ENCODE peak calls at places on chromosome 13, in seven cellular contexts. One of them, this sample, is unnamed.

GRCh38 chr13:113558461-113558860 is 26.1 kb upstream of the TFDP1 start:
- DNase-seq in GF-D8: no peak
- DNase-seq in foreskin melanocyte: no peak
- DNase-seq in stimulated activated CD8-positive, alpha-beta memory T cell treated with anti-CD3 and anti-CD28 coated beads, Interleukin-15, amount 100 ng/mL, for 48 hours: no peak
- DNase-seq in dermis blood vessel endothelial cell: no peak
- DNase-seq in AG20443: no peak
- DNase-seq in B cell: no peak
- DNase-seq in this sample: peak; percentile 18

GRCh38 chr13:42001580-42001979 is 40.7 kb upstream of the VWA8 start:
- DNase-seq in AG20443: peak; percentile 78
- DNase-seq in stimulated activated CD8-positive, alpha-beta memory T cell treated with anti-CD3 and anti-CD28 coated beads, Interleukin-15, amount 100 ng/mL, for 48 hours: no peak
- DNase-seq in GF-D8: no peak
- DNase-seq in B cell: no peak
- DNase-seq in foreskin melanocyte: no peak
- DNase-seq in dermis blood vessel endothelial cell: no peak
- DNase-seq in this sample: no peak

GRCh38 chr13:29171244-29171643 is 351.1 kb downstream of the MTUS2 start:
- DNase-seq in dermis blood vessel endothelial cell: no peak
- DNase-seq in foreskin melanocyte: no peak
- DNase-seq in GF-D8: no peak
- DNase-seq in AG20443: no peak
- DNase-seq in stimulated activated CD8-positive, alpha-beta memory T cell treated with anti-CD3 and anti-CD28 coated beads, Interleukin-15, amount 100 ng/mL, for 48 hours: no peak
- DNase-seq in B cell: no peak
- DNase-seq in this sample: no peak

GRCh38 chr13:40116008-40116407 is 460.5 kb downstream of the COG6 start:
- DNase-seq in B cell: no peak
- DNase-seq in stimulated activated CD8-positive, alpha-beta memory T cell treated with anti-CD3 and anti-CD28 coated beads, Interleukin-15, amount 100 ng/mL, for 48 hours: peak; percentile 19
- DNase-seq in GF-D8: no peak
- DNase-seq in AG20443: peak; percentile 43
- DNase-seq in foreskin melanocyte: peak; percentile 78
- DNase-seq in dermis blood vessel endothelial cell: peak; percentile 98
- DNase-seq in this sample: no peak

GRCh38 chr13:44972956-44973581 is 16.2 kb downstream of the NUFIP1 start:
- DNase-seq in GF-D8: peak; percentile 38
- DNase-seq in foreskin melanocyte: no peak
- DNase-seq in stimulated activated CD8-positive, alpha-beta memory T cell treated with anti-CD3 and anti-CD28 coated beads, Interleukin-15, amount 100 ng/mL, for 48 hours: no peak
- DNase-seq in B cell: peak; percentile 32
- DNase-seq in dermis blood vessel endothelial cell: peak; percentile 64
- DNase-seq in AG20443: peak; percentile 41
- DNase-seq in this sample: no peak

GRCh38 chr13:49240017-49240416 is 7.7 kb upstream of the CDADC1 start:
- DNase-seq in GF-D8: no peak
- DNase-seq in stimulated activated CD8-positive, alpha-beta memory T cell treated with anti-CD3 and anti-CD28 coated beads, Interleukin-15, amount 100 ng/mL, for 48 hours: no peak
- DNase-seq in dermis blood vessel endothelial cell: peak; percentile 65
- DNase-seq in B cell: peak; percentile 48
- DNase-seq in foreskin melanocyte: no peak
- DNase-seq in AG20443: peak; percentile 62
- DNase-seq in this sample: no peak

GRCh38 chr13:66992183-66992582 is 238.0 kb downstream of the PCDH9 start:
- DNase-seq in B cell: no peak
- DNase-seq in AG20443: no peak
- DNase-seq in stimulated activated CD8-positive, alpha-beta memory T cell treated with anti-CD3 and anti-CD28 coated beads, Interleukin-15, amount 100 ng/mL, for 48 hours: no peak
- DNase-seq in foreskin melanocyte: peak; percentile 67
- DNase-seq in GF-D8: no peak
- DNase-seq in dermis blood vessel endothelial cell: peak; percentile 60
- DNase-seq in this sample: no peak

GRCh38 chr13:93549326-93549855 is 322.8 kb downstream of the GPC6 start:
- DNase-seq in B cell: no peak
- DNase-seq in stimulated activated CD8-positive, alpha-beta memory T cell treated with anti-CD3 and anti-CD28 coated beads, Interleukin-15, amount 100 ng/mL, for 48 hours: no peak
- DNase-seq in GF-D8: no peak
- DNase-seq in dermis blood vessel endothelial cell: no peak
- DNase-seq in foreskin melanocyte: no peak
- DNase-seq in AG20443: no peak
- DNase-seq in this sample: no peak

GRCh38 chr13:104809483-104809882 is 1726.0 kb downstream of the EFNB2 start:
- DNase-seq in foreskin melanocyte: no peak
- DNase-seq in stimulated activated CD8-positive, alpha-beta memory T cell treated with anti-CD3 and anti-CD28 coated beads, Interleukin-15, amount 100 ng/mL, for 48 hours: no peak
- DNase-seq in GF-D8: peak; percentile 88
- DNase-seq in B cell: no peak
- DNase-seq in AG20443: peak; percentile 7
- DNase-seq in dermis blood vessel endothelial cell: no peak
- DNase-seq in this sample: no peak

GRCh38 chr13:93173656-93174055 is 53.0 kb upstream of the GPC6 start:
- DNase-seq in stimulated activated CD8-positive, alpha-beta memory T cell treated with anti-CD3 and anti-CD28 coated beads, Interleukin-15, amount 100 ng/mL, for 48 hours: no peak
- DNase-seq in dermis blood vessel endothelial cell: no peak
- DNase-seq in AG20443: no peak
- DNase-seq in GF-D8: no peak
- DNase-seq in foreskin melanocyte: no peak
- DNase-seq in B cell: no peak
- DNase-seq in this sample: no peak

GRCh38 chr13:111262281-111262680 is 58.2 kb upstream of the TEX29 start:
- DNase-seq in AG20443: no peak
- DNase-seq in GF-D8: no peak
- DNase-seq in foreskin melanocyte: no peak
- DNase-seq in dermis blood vessel endothelial cell: no peak
- DNase-seq in B cell: no peak
- DNase-seq in stimulated activated CD8-positive, alpha-beta memory T cell treated with anti-CD3 and anti-CD28 coated beads, Interleukin-15, amount 100 ng/mL, for 48 hours: no peak
- DNase-seq in this sample: no peak

GRCh38 chr13:113902956-113903355 is 39.1 kb upstream of the GAS6 start:
- DNase-seq in dermis blood vessel endothelial cell: no peak
- DNase-seq in AG20443: no peak
- DNase-seq in foreskin melanocyte: no peak
- DNase-seq in B cell: no peak
- DNase-seq in stimulated activated CD8-positive, alpha-beta memory T cell treated with anti-CD3 and anti-CD28 coated beads, Interleukin-15, amount 100 ng/mL, for 48 hours: no peak
- DNase-seq in GF-D8: no peak
- DNase-seq in this sample: peak; percentile 51

GRCh38 chr13:55000043-55000442 is 1971.4 kb downstream of the OLFM4 start:
- DNase-seq in foreskin melanocyte: no peak
- DNase-seq in stimulated activated CD8-positive, alpha-beta memory T cell treated with anti-CD3 and anti-CD28 coated beads, Interleukin-15, amount 100 ng/mL, for 48 hours: no peak
- DNase-seq in dermis blood vessel endothelial cell: no peak
- DNase-seq in GF-D8: no peak
- DNase-seq in AG20443: no peak
- DNase-seq in B cell: no peak
- DNase-seq in this sample: no peak

GRCh38 chr13:37652596-37652995 is 54.0 kb upstream of the POSTN start:
- DNase-seq in dermis blood vessel endothelial cell: no peak
- DNase-seq in GF-D8: no peak
- DNase-seq in B cell: no peak
- DNase-seq in AG20443: no peak
- DNase-seq in foreskin melanocyte: peak; percentile 29
- DNase-seq in stimulated activated CD8-positive, alpha-beta memory T cell treated with anti-CD3 and anti-CD28 coated beads, Interleukin-15, amount 100 ng/mL, for 48 hours: no peak
- DNase-seq in this sample: no peak

GRCh38 chr13:84655677-84656076 is 773.4 kb upstream of the SLITRK1 start:
- DNase-seq in AG20443: no peak
- DNase-seq in stimulated activated CD8-positive, alpha-beta memory T cell treated with anti-CD3 and anti-CD28 coated beads, Interleukin-15, amount 100 ng/mL, for 48 hours: no peak
- DNase-seq in foreskin melanocyte: no peak
- DNase-seq in GF-D8: no peak
- DNase-seq in dermis blood vessel endothelial cell: no peak
- DNase-seq in B cell: no peak
- DNase-seq in this sample: no peak

GRCh38 chr13:106114981-106115554 is 420.4 kb downstream of the EFNB2 start:
- DNase-seq in dermis blood vessel endothelial cell: no peak
- DNase-seq in GF-D8: no peak
- DNase-seq in B cell: no peak
- DNase-seq in AG20443: no peak
- DNase-seq in stimulated activated CD8-positive, alpha-beta memory T cell treated with anti-CD3 and anti-CD28 coated beads, Interleukin-15, amount 100 ng/mL, for 48 hours: no peak
- DNase-seq in foreskin melanocyte: no peak
- DNase-seq in this sample: no peak

GRCh38 chr13:51737609-51738008 is 66.4 kb downstream of the DHRS12 start:
- DNase-seq in AG20443: no peak
- DNase-seq in dermis blood vessel endothelial cell: no peak
- DNase-seq in B cell: no peak
- DNase-seq in foreskin melanocyte: no peak
- DNase-seq in GF-D8: no peak
- DNase-seq in stimulated activated CD8-positive, alpha-beta memory T cell treated with anti-CD3 and anti-CD28 coated beads, Interleukin-15, amount 100 ng/mL, for 48 hours: no peak
- DNase-seq in this sample: no peak

GRCh38 chr13:42247883-42248282 is 24.1 kb upstream of the AKAP11 start:
- DNase-seq in B cell: no peak
- DNase-seq in AG20443: no peak
- DNase-seq in GF-D8: no peak
- DNase-seq in foreskin melanocyte: peak; percentile 8
- DNase-seq in stimulated activated CD8-positive, alpha-beta memory T cell treated with anti-CD3 and anti-CD28 coated beads, Interleukin-15, amount 100 ng/mL, for 48 hours: no peak
- DNase-seq in dermis blood vessel endothelial cell: no peak
- DNase-seq in this sample: no peak

GRCh38 chr13:88339271-88339741 is 668.1 kb downstream of the SLITRK5 start:
- DNase-seq in B cell: no peak
- DNase-seq in stimulated activated CD8-positive, alpha-beta memory T cell treated with anti-CD3 and anti-CD28 coated beads, Interleukin-15, amount 100 ng/mL, for 48 hours: no peak
- DNase-seq in AG20443: no peak
- DNase-seq in foreskin melanocyte: no peak
- DNase-seq in GF-D8: no peak
- DNase-seq in dermis blood vessel endothelial cell: no peak
- DNase-seq in this sample: no peak

GRCh38 chr13:111368091-111368490 is 47.6 kb downstream of the TEX29 start:
- DNase-seq in stimulated activated CD8-positive, alpha-beta memory T cell treated with anti-CD3 and anti-CD28 coated beads, Interleukin-15, amount 100 ng/mL, for 48 hours: no peak
- DNase-seq in B cell: no peak
- DNase-seq in foreskin melanocyte: no peak
- DNase-seq in AG20443: no peak
- DNase-seq in dermis blood vessel endothelial cell: no peak
- DNase-seq in GF-D8: no peak
- DNase-seq in this sample: no peak

GRCh38 chr13:104314926-104315535 is 1248.8 kb upstream of the SLC10A2 start:
- DNase-seq in GF-D8: no peak
- DNase-seq in foreskin melanocyte: no peak
- DNase-seq in AG20443: no peak
- DNase-seq in stimulated activated CD8-positive, alpha-beta memory T cell treated with anti-CD3 and anti-CD28 coated beads, Interleukin-15, amount 100 ng/mL, for 48 hours: no peak
- DNase-seq in dermis blood vessel endothelial cell: no peak
- DNase-seq in B cell: no peak
- DNase-seq in this sample: no peak

GRCh38 chr13:101785858-101786257 is 333.4 kb downstream of the ITGBL1 start:
- DNase-seq in AG20443: peak; percentile 19
- DNase-seq in dermis blood vessel endothelial cell: peak; percentile 15
- DNase-seq in GF-D8: no peak
- DNase-seq in B cell: no peak
- DNase-seq in stimulated activated CD8-positive, alpha-beta memory T cell treated with anti-CD3 and anti-CD28 coated beads, Interleukin-15, amount 100 ng/mL, for 48 hours: no peak
- DNase-seq in foreskin melanocyte: no peak
- DNase-seq in this sample: no peak

GRCh38 chr13:100484708-100485107 is 103.9 kb downstream of the GGACT start:
- DNase-seq in GF-D8: no peak
- DNase-seq in dermis blood vessel endothelial cell: no peak
- DNase-seq in foreskin melanocyte: no peak
- DNase-seq in B cell: no peak
- DNase-seq in AG20443: no peak
- DNase-seq in stimulated activated CD8-positive, alpha-beta memory T cell treated with anti-CD3 and anti-CD28 coated beads, Interleukin-15, amount 100 ng/mL, for 48 hours: no peak
- DNase-seq in this sample: no peak

GRCh38 chr13:96252903-96253302 is 163.0 kb downstream of the HS6ST3 start:
- DNase-seq in dermis blood vessel endothelial cell: no peak
- DNase-seq in GF-D8: no peak
- DNase-seq in B cell: no peak
- DNase-seq in foreskin melanocyte: no peak
- DNase-seq in AG20443: no peak
- DNase-seq in stimulated activated CD8-positive, alpha-beta memory T cell treated with anti-CD3 and anti-CD28 coated beads, Interleukin-15, amount 100 ng/mL, for 48 hours: no peak
- DNase-seq in this sample: no peak

GRCh38 chr13:91174886-91175501 is 172.5 kb upstream of the MIR17HG start:
- DNase-seq in GF-D8: no peak
- DNase-seq in B cell: no peak
- DNase-seq in foreskin melanocyte: no peak
- DNase-seq in AG20443: no peak
- DNase-seq in stimulated activated CD8-positive, alpha-beta memory T cell treated with anti-CD3 and anti-CD28 coated beads, Interleukin-15, amount 100 ng/mL, for 48 hours: no peak
- DNase-seq in dermis blood vessel endothelial cell: no peak
- DNase-seq in this sample: no peak